ENCODE peak calls at places on chromosomes 7 and 10, in nine cellular contexts. One of them, this sample, is unnamed.

GRCh38 chr7:37083311-37084096 is 359.2 kb upstream of the AOAH start:
- DNase-seq in fibroblast of lung: peak; percentile 27
- DNase-seq in effector CD4-positive, alpha-beta T cell: no peak
- DNase-seq in heart left ventricle: peak; percentile 52
- DNase-seq in mucosa of descending colon: no peak
- DNase-seq in Karpas-422: no peak
- DNase-seq in colonic mucosa: peak; percentile 19
- DNase-seq in GM23248: peak; percentile 37
- DNase-seq in SW480: no peak
- DNase-seq in this sample: peak; percentile 22

GRCh38 chr7:46461334-46461777 is 540.3 kb upstream of the IGFBP3 start:
- DNase-seq in heart left ventricle: no peak
- DNase-seq in SW480: no peak
- DNase-seq in effector CD4-positive, alpha-beta T cell: no peak
- DNase-seq in mucosa of descending colon: no peak
- DNase-seq in colonic mucosa: no peak
- DNase-seq in Karpas-422: no peak
- DNase-seq in fibroblast of lung: peak; percentile 42
- DNase-seq in GM23248: no peak
- DNase-seq in this sample: no peak

GRCh38 chr10:44517635-44518034 is 132.7 kb upstream of the CXCL12 start:
- DNase-seq in GM23248: peak; percentile 18
- DNase-seq in Karpas-422: peak; percentile 75
- DNase-seq in colonic mucosa: no peak
- DNase-seq in SW480: no peak
- DNase-seq in heart left ventricle: no peak
- DNase-seq in effector CD4-positive, alpha-beta T cell: no peak
- DNase-seq in fibroblast of lung: no peak
- DNase-seq in mucosa of descending colon: no peak
- DNase-seq in this sample: no peak

GRCh38 chr10:35423505-35424306 is 87.4 kb downstream of the CCNY start:
- DNase-seq in fibroblast of lung: no peak
- DNase-seq in Karpas-422: no peak
- DNase-seq in heart left ventricle: no peak
- DNase-seq in mucosa of descending colon: no peak
- DNase-seq in GM23248: peak; percentile 91
- DNase-seq in SW480: no peak
- DNase-seq in colonic mucosa: no peak
- DNase-seq in effector CD4-positive, alpha-beta T cell: no peak
- DNase-seq in this sample: no peak

GRCh38 chr7:44486693-44487092 is 3.8 kb downstream of the NUDCD3 start:
- DNase-seq in fibroblast of lung: peak; percentile 53
- DNase-seq in colonic mucosa: peak; percentile 40
- DNase-seq in effector CD4-positive, alpha-beta T cell: no peak
- DNase-seq in GM23248: peak; percentile 67
- DNase-seq in mucosa of descending colon: no peak
- DNase-seq in SW480: no peak
- DNase-seq in heart left ventricle: no peak
- DNase-seq in Karpas-422: no peak
- DNase-seq in this sample: peak; percentile 33

GRCh38 chr10:73376679-73377078 is 18.0 kb upstream of the CFAP70 start:
- DNase-seq in mucosa of descending colon: no peak
- DNase-seq in heart left ventricle: no peak
- DNase-seq in Karpas-422: no peak
- DNase-seq in GM23248: no peak
- DNase-seq in SW480: no peak
- DNase-seq in effector CD4-positive, alpha-beta T cell: no peak
- DNase-seq in fibroblast of lung: no peak
- DNase-seq in colonic mucosa: no peak
- DNase-seq in this sample: no peak

GRCh38 chr7:156777364-156778069 is 115.5 kb downstream of the LMBR1 start:
- DNase-seq in colonic mucosa: no peak
- DNase-seq in heart left ventricle: no peak
- DNase-seq in Karpas-422: no peak
- DNase-seq in fibroblast of lung: no peak
- DNase-seq in effector CD4-positive, alpha-beta T cell: no peak
- DNase-seq in GM23248: peak; percentile 1
- DNase-seq in SW480: no peak
- DNase-seq in mucosa of descending colon: no peak
- DNase-seq in this sample: no peak

GRCh38 chr10:122490268-122490667 is 28.9 kb downstream of the HTRA1 start:
- DNase-seq in heart left ventricle: no peak
- DNase-seq in mucosa of descending colon: no peak
- DNase-seq in Karpas-422: no peak
- DNase-seq in colonic mucosa: no peak
- DNase-seq in SW480: no peak
- DNase-seq in fibroblast of lung: peak; percentile 33
- DNase-seq in GM23248: peak; percentile 81
- DNase-seq in effector CD4-positive, alpha-beta T cell: no peak
- DNase-seq in this sample: no peak

GRCh38 chr7:24199978-24200377 is 84.0 kb upstream of the NPY start:
- DNase-seq in fibroblast of lung: no peak
- DNase-seq in heart left ventricle: no peak
- DNase-seq in GM23248: no peak
- DNase-seq in Karpas-422: no peak
- DNase-seq in SW480: peak; percentile 44
- DNase-seq in effector CD4-positive, alpha-beta T cell: no peak
- DNase-seq in mucosa of descending colon: no peak
- DNase-seq in colonic mucosa: no peak
- DNase-seq in this sample: no peak

GRCh38 chr10:129553928-129554327 is 86.9 kb downstream of the MGMT start:
- DNase-seq in colonic mucosa: no peak
- DNase-seq in effector CD4-positive, alpha-beta T cell: no peak
- DNase-seq in mucosa of descending colon: no peak
- DNase-seq in heart left ventricle: no peak
- DNase-seq in GM23248: no peak
- DNase-seq in Karpas-422: no peak
- DNase-seq in fibroblast of lung: no peak
- DNase-seq in SW480: no peak
- DNase-seq in this sample: no peak

GRCh38 chr10:132209978-132210530 is 23.3 kb downstream of the DPYSL4 start:
- DNase-seq in mucosa of descending colon: no peak
- DNase-seq in GM23248: no peak
- DNase-seq in fibroblast of lung: no peak
- DNase-seq in heart left ventricle: no peak
- DNase-seq in effector CD4-positive, alpha-beta T cell: no peak
- DNase-seq in colonic mucosa: no peak
- DNase-seq in Karpas-422: no peak
- DNase-seq in SW480: no peak
- DNase-seq in this sample: no peak

GRCh38 chr7:113087278-113087998 is 811 bp upstream of the GPR85 start:
- DNase-seq in fibroblast of lung: peak; percentile 90
- DNase-seq in SW480: peak; percentile 31
- DNase-seq in Karpas-422: no peak
- DNase-seq in mucosa of descending colon: no peak
- DNase-seq in colonic mucosa: no peak
- DNase-seq in effector CD4-positive, alpha-beta T cell: no peak
- DNase-seq in heart left ventricle: no peak
- DNase-seq in GM23248: peak; percentile 94
- DNase-seq in this sample: peak; percentile 80

GRCh38 chr10:132062181-132062515 is 3.6 kb upstream of the JAKMIP3 start:
- DNase-seq in effector CD4-positive, alpha-beta T cell: no peak
- DNase-seq in Karpas-422: no peak
- DNase-seq in mucosa of descending colon: peak; percentile 16
- DNase-seq in SW480: no peak
- DNase-seq in GM23248: no peak
- DNase-seq in heart left ventricle: no peak
- DNase-seq in fibroblast of lung: no peak
- DNase-seq in colonic mucosa: no peak
- DNase-seq in this sample: no peak

GRCh38 chr10:5983813-5984212 is 6.5 kb upstream of the IL15RA start:
- DNase-seq in SW480: no peak
- DNase-seq in mucosa of descending colon: no peak
- DNase-seq in fibroblast of lung: peak; percentile 68
- DNase-seq in heart left ventricle: no peak
- DNase-seq in Karpas-422: no peak
- DNase-seq in colonic mucosa: no peak
- DNase-seq in effector CD4-positive, alpha-beta T cell: no peak
- DNase-seq in GM23248: no peak
- DNase-seq in this sample: no peak

GRCh38 chr10:794382-794956 is 105.0 kb upstream of the DIP2C start:
- DNase-seq in heart left ventricle: no peak
- DNase-seq in Karpas-422: no peak
- DNase-seq in SW480: no peak
- DNase-seq in effector CD4-positive, alpha-beta T cell: no peak
- DNase-seq in colonic mucosa: no peak
- DNase-seq in fibroblast of lung: peak; percentile 28
- DNase-seq in GM23248: peak; percentile 51
- DNase-seq in mucosa of descending colon: no peak
- DNase-seq in this sample: no peak

GRCh38 chr7:27095897-27096755 is at the start of gene HOXA1:
- DNase-seq in mucosa of descending colon: peak; percentile 92
- DNase-seq in GM23248: peak; percentile 98
- DNase-seq in Karpas-422: peak; percentile 96
- DNase-seq in effector CD4-positive, alpha-beta T cell: peak; percentile 66
- DNase-seq in colonic mucosa: peak; percentile 92
- DNase-seq in fibroblast of lung: peak; percentile 95
- DNase-seq in heart left ventricle: peak; percentile 54
- DNase-seq in SW480: peak; percentile 98
- DNase-seq in this sample: peak; percentile 98

This sample was measured in AG08396.